ENCODE peak calls at places on chromosomes 2 and 18, in four cellular contexts. N is SJSA1, Q is sigmoid colon, F is heart left ventricle. K is an unnamed sample. For H3K4me1, the result is how much of the 10 kb centered on the place peaks cover.

GRCh38 chr2:211798868-211799267 is 739.7 kb downstream of the ERBB4 start:
- DNase-seq in Q (no peak), F (no peak), N (no peak), K (no peak)

GRCh38 chr2:31268344-31268743 is 34.4 kb downstream of the EHD3 start:
- DNase-seq in F (no peak), N (no peak), Q (no peak), K (no peak)

GRCh38 chr2:50723549-50723948 is 308.4 kb downstream of the NRXN1 start:
- DNase-seq in Q (no peak), N (no peak), F (no peak), K (no peak)

GRCh38 chr2:119486196-119486827 is 38.0 kb downstream of the SCTR start:
- DNase-seq in F (no peak), N (peak), Q (peak), K (no peak)

GRCh38 chr18:50424877-50425690 is 50.2 kb downstream of the SKA1 start:
- DNase-seq in Q (no peak), F (peak), N (no peak), K (no peak)

GRCh38 chr18:24876266-24876665 is 415.8 kb downstream of the HRH4 start:
- DNase-seq in Q (no peak), N (no peak), F (no peak), K (no peak)

GRCh38 chr2:76461431-76461830 is 750.7 kb upstream of the GCFC2 start:
- DNase-seq in Q (no peak), N (no peak), F (no peak), K (no peak)

GRCh38 chr18:4144201-4144600 is 310.9 kb downstream of the DLGAP1 start:
- DNase-seq in F (no peak), N (no peak), Q (no peak), K (no peak)

GRCh38 chr2:48346124-48346536 is 183.8 kb upstream of the STON1 start:
- DNase-seq in Q (peak), N (no peak), F (peak), K (no peak)

GRCh38 chr2:60808330-60808801 is 52.3 kb downstream of the PAPOLG start:
- DNase-seq in N (no peak), Q (no peak), F (no peak), K (no peak)

GRCh38 chr2:226971770-226972169 is 135.9 kb downstream of the RHBDD1 start:
- DNase-seq in F (no peak), N (no peak), Q (no peak), K (no peak)

GRCh38 chr2:240800241-240800640 is 19.8 kb downstream of the KIF1A start:
- DNase-seq in N (no peak), F (peak), Q (peak), K (peak)

GRCh38 chr2:136112949-136113766 is 4.8 kb downstream of the CXCR4 start:
- DNase-seq in F (no peak), N (no peak), Q (no peak), K (no peak)

GRCh38 chr2:189446780-189447179 is 5.5 kb downstream of the WDR75 start:
- DNase-seq in Q (no peak), N (no peak), F (no peak), K (no peak)

GRCh38 chr2:49516427-49516826 is 362.1 kb upstream of the FSHR start:
- DNase-seq in Q (no peak), F (no peak), N (no peak), K (no peak)

DNA sequence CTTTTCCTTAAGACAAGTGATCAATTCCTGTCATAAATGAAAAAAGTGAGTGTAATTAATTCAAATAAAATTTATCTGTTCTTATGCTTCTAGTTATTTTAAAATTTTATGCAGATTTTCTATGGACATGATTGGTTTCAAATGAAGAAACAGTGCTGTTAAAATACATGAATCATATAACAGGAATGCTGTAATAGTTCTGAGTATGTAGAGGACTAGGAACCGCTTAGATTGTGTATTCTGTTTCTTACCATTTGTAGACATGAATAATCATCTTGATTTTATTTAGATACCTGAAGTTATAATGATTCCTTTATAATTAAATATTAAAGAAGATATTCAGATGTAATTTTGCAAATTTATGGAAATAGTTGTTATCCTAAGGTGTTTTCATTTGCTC is 3.5 kb downstream of the ACTR2 start:
- DNase-seq in F (no peak), N (no peak), Q (no peak), K (no peak)
- H3K4me3 ChIP-seq in F (no peak), N (no peak), Q (no peak), K (no peak)

GRCh38 chr2:19712850-19713249 is 188.9 kb downstream of the TTC32 start:
- DNase-seq in F (no peak), Q (no peak), N (no peak), K (no peak)

GRCh38 chr2:19708776-19709175 is 193.0 kb downstream of the TTC32 start:
- DNase-seq in N (no peak), Q (no peak), F (no peak), K (no peak)

GRCh38 chr2:19710230-19710629 is 191.6 kb downstream of the TTC32 start:
- DNase-seq in Q (no peak), N (no peak), F (no peak), K (no peak)

GRCh38 chr2:19709553-19709952 is 192.2 kb downstream of the TTC32 start:
- DNase-seq in F (no peak), Q (no peak), N (no peak), K (no peak)

DNA sequence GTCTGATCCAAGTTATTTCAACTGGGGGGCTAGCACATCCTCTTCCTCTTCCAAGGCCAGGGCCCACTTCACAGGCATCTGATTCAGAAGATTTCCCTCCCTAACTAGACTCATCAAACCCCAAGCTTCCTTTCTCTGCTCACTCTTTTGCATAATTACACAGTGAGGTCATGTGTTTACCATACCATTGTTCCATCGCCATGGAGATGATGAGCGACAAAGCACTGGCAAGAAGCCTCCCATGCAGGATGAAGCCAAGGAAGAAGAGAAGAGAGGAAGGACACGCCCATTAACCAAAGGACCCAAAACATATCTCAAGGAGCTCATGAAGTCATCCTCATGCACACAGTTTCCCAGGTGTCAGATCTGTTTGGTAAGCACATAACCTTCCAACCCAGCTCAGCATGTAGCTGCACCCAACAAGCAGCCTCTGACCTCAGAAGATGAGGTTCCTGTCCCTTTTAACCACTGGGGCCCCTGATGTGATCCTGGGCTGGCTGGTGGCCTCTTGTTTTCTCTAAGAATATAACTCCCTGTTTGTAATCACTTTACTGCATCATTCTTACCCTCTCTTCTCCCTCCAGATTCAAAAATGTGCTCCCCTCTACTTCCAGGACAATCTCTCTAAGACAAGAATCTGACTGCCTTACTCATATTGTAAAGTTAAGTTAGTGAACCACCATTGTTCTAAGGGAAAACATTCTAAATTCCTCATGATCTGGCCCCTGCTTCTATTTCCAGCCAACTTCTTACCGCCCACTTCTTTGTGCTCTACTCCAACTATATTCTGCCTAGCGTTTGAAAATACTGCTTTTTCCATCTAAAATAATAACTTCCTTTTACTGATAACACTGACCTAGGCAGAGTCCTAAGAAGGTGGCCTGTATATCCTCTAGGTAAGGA is 190.1 kb downstream of the TTC32 start:
- DNase-seq in Q (no peak), N (peak), F (no peak), K (no peak)
- H3K27ac ChIP-seq in Q (no peak), N (peak), F (peak), K (no peak)

DNA sequence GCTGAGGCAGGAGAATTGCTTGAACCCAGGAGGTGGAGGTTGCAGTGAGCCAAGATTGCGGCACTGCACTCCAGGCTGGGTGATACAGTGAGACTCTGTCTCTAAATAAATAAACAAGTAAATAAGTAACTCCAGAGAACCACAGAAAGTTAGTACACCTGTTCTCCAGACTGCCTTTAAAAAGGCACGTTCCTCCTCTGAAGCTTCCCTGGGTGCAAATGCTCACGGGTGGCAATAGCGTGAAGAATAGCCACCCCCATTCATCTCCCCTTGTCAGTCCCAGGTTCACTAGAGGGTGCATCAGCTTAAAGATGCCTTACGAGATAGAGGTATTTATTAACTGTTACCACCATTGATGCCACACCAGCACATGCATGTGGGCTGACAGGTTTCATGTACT is 64.3 kb upstream of the RTN4 start:
- DNase-seq in Q (no peak), F (no peak), N (no peak), K (no peak)
- H3K4me1 ChIP-seq in Q (under half), F (under half), N (half or more), K (under half)

DNA sequence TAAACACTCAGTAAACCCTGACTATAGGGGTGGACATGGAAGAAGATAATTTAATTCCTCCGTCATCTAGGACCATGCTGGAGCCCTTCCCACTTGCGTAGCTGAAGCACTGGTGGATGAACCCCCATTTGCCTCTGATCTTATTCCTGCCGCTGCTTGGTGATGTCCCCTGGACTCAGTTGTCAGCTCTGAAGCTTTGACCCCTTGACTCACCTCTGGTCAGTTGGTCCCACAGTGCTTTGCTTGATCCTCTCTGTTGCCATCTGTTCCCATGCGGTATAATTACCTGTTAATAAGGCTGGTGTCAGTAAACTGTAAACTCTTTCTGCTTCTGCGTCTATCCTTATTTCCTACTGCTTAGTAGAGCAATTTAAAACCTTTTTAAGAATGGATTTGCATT is 126.9 kb downstream of the SPTBN1 start:
- DNase-seq in N (no peak), Q (no peak), F (no peak), K (no peak)
- H3K4me3 ChIP-seq in N (no peak), Q (no peak), F (no peak), K (no peak)

GRCh38 chr2:203841654-203842053 is 25.9 kb upstream of the CTLA4 start:
- DNase-seq in Q (no peak), N (no peak), F (no peak), K (no peak)

GRCh38 chr2:203835420-203835819 is 32.2 kb upstream of the CTLA4 start:
- DNase-seq in Q (no peak), N (no peak), F (no peak), K (no peak)

GRCh38 chr2:203830294-203831055 is 37.1 kb upstream of the CTLA4 start:
- DNase-seq in N (peak), Q (no peak), F (no peak), K (no peak)

GRCh38 chr2:203840816-203841215 is 26.8 kb upstream of the CTLA4 start:
- DNase-seq in N (no peak), Q (no peak), F (no peak), K (no peak)

DNA sequence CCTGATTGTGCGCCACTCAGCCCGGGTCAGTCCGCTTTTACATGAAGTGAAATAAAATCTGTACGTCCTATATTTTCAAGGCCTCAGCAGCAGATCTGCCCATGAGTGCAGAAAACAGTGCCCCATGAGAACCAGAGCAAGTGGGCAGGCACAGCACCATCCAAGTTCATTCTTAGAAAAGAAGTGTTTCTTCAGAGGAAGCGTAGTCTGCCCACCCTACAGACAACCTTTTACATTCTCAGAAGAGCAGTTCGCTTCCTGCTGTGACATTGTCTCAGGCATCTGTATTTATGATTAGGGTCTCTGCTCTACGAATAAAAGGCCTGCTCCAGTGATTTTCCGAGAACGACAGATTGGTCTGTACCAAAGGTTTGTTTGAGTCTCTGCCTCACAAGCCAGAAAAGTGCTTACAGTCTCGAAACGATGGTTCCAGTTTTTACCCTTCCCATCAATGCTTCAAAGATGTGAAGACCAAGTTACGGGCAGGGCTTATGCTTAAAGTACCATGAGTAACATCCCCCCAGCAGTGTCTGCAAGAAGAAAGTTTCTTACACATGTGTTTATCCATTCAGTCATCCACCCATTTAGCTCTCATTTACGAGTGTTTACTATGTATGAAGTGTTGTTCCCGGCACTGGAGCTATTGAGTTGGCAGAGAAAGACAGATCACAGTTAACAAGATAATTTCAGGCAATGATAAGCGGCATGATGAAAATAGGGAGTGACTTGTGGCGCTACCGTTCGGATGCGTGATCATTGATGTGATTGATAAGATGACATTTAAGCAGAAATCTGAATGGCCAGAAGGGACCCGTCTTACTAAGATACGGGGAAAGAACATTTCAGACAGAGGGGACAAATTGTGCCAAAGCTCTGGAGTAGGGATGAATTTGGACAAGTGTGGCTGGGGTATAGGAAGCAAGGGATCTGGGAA is 31.4 kb upstream of the CTLA4 start:
- DNase-seq in N (no peak), Q (no peak), F (no peak), K (no peak)
- H3K27ac ChIP-seq in N (no peak), Q (no peak), F (no peak), K (no peak)

GRCh38 chr2:20576598-20577115 is 74.2 kb downstream of the HS1BP3 start:
- DNase-seq in N (no peak), F (peak), Q (no peak), K (no peak)

GRCh38 chr2:20574930-20575329 is 76.0 kb downstream of the HS1BP3 start:
- DNase-seq in N (no peak), F (peak), Q (no peak), K (no peak)

GRCh38 chr2:20575935-20576597 is 74.8 kb downstream of the HS1BP3 start:
- DNase-seq in Q (no peak), N (no peak), F (peak), K (no peak)

GRCh38 chr2:20574423-20574911 is 76.4 kb downstream of the HS1BP3 start:
- DNase-seq in N (no peak), Q (no peak), F (peak), K (no peak)

GRCh38 chr2:20575414-20575813 is 75.5 kb downstream of the HS1BP3 start:
- DNase-seq in Q (no peak), N (no peak), F (no peak), K (no peak)
- H3K4me1 ChIP-seq in Q (under half), N (half or more), F (half or more), K (half or more)

GRCh38 chr2:86203614-86204013 is 4.4 kb downstream of the MRPL35 start:
- DNase-seq in N (no peak), F (no peak), Q (no peak), K (no peak)
- H3K4me3 ChIP-seq in N (no peak), F (no peak), Q (no peak), K (no peak)

DNA sequence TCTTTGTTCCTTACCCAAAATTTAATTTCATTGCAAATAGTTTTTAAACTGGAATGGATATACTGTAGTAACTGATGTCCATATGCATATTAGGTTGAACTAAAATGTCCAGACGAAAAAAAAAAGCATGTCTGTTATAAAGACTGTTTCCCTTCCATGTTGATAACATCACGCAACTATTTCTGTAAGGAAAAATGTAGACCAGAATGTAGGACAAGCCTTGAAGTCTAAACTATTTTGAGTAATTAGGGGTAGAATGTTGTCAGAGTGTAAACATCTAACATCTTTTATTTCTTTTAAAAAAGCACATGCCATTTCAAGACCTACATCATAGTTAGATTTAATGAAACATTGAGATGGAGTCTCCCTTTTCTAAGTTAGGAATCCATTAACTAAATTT is 8.0 kb downstream of the CALCRL start:
- DNase-seq in Q (no peak), N (no peak), F (no peak), K (no peak)
- H3K27ac ChIP-seq in Q (no peak), N (no peak), F (no peak), K (no peak)

DNA sequence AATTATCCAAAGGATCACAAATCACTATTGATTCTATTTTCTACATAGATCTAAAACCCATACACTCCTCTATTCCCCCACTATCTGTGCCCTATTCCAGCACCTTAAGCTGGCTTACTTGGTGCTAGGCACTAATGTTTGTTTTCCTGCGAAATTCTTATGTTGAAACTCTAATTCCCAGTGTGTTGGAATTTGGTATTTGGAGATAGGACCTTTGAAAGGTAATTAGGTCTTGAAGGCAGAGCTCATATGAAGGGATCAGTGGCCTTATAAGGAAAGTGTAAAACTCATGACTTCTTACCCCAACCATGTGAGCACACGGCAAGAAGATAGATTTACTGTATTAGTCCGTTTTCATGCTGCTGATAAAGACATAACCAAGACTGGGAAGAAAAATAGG is 10.6 kb upstream of the LRATD1 start:
- DNase-seq in F (no peak), N (no peak), Q (no peak), K (no peak)
- H3K4me1 ChIP-seq in F (under half), N (under half), Q (under half), K (under half)

GRCh38 chr18:75130591-75131274 is 78.2 kb downstream of the PTGR3 start:
- DNase-seq in Q (no peak), N (peak), F (no peak), K (peak)
- H3K4me3 ChIP-seq in Q (no peak), N (no peak), F (peak), K (no peak)

K was measured in spleen.